ENCODE peak calls at places on chromosomes 2 and 18, in six cellular contexts. One of them, this sample, is unnamed.

GRCh38 chr2:28896906-28897305 is 2.4 kb downstream of the WDR43 start:
- DNase-seq in neuronal stem cell: no peak
- DNase-seq in IMR-90: peak; percentile 71
- DNase-seq in H9: no peak
- DNase-seq in mesenchymal stem cell: peak; percentile 33
- DNase-seq in H1: no peak
- DNase-seq in this sample: no peak

GRCh38 chr18:2263303-2263702 is 308.0 kb downstream of the METTL4 start:
- DNase-seq in neuronal stem cell: no peak
- DNase-seq in IMR-90: no peak
- DNase-seq in H9: no peak
- DNase-seq in mesenchymal stem cell: no peak
- DNase-seq in H1: no peak
- DNase-seq in this sample: no peak

GRCh38 chr2:190693533-190694226 is 44.8 kb downstream of the NAB1 start:
- DNase-seq in neuronal stem cell: no peak
- DNase-seq in IMR-90: no peak
- DNase-seq in H9: no peak
- DNase-seq in mesenchymal stem cell: no peak
- DNase-seq in H1: no peak
- DNase-seq in this sample: no peak

GRCh38 chr2:219003267-219003634 is 10.0 kb upstream of the CRYBA2 start:
- DNase-seq in neuronal stem cell: no peak
- DNase-seq in IMR-90: no peak
- DNase-seq in H9: no peak
- DNase-seq in mesenchymal stem cell: no peak
- DNase-seq in H1: no peak
- DNase-seq in this sample: no peak

GRCh38 chr18:58805482-58806187 is 59.0 kb upstream of the ZNF532 start:
- DNase-seq in neuronal stem cell: peak; percentile 53
- DNase-seq in IMR-90: no peak
- DNase-seq in H9: no peak
- DNase-seq in mesenchymal stem cell: no peak
- DNase-seq in H1: no peak
- DNase-seq in this sample: no peak

GRCh38 chr2:135963841-135964240 is 21.6 kb downstream of the DARS1 start:
- DNase-seq in neuronal stem cell: no peak
- DNase-seq in IMR-90: peak; percentile 37
- DNase-seq in H9: no peak
- DNase-seq in mesenchymal stem cell: peak; percentile 72
- DNase-seq in H1: no peak
- DNase-seq in this sample: no peak

GRCh38 chr2:189709761-189710160 is 35.3 kb downstream of the ANKAR start:
- DNase-seq in neuronal stem cell: no peak
- DNase-seq in IMR-90: no peak
- DNase-seq in H9: no peak
- DNase-seq in mesenchymal stem cell: no peak
- DNase-seq in H1: no peak
- DNase-seq in this sample: no peak

GRCh38 chr18:8686556-8686955 is 18.8 kb upstream of the MTCL1 start:
- DNase-seq in neuronal stem cell: no peak
- DNase-seq in IMR-90: no peak
- DNase-seq in H9: no peak
- DNase-seq in mesenchymal stem cell: no peak
- DNase-seq in H1: no peak
- DNase-seq in this sample: no peak

GRCh38 chr2:45826889-45827635 is 175.6 kb downstream of the PRKCE start:
- DNase-seq in neuronal stem cell: no peak
- DNase-seq in IMR-90: peak; percentile 63
- DNase-seq in H9: no peak
- DNase-seq in mesenchymal stem cell: peak; percentile 11
- DNase-seq in H1: no peak
- DNase-seq in this sample: no peak

GRCh38 chr2:113156278-113157107 is 17.3 kb upstream of the PSD4 start:
- DNase-seq in neuronal stem cell: no peak
- DNase-seq in IMR-90: no peak
- DNase-seq in H9: peak; percentile 64
- DNase-seq in mesenchymal stem cell: no peak
- DNase-seq in H1: no peak
- DNase-seq in this sample: peak; percentile 27

GRCh38 chr2:60339286-60339685 is 214.2 kb downstream of the BCL11A start:
- DNase-seq in neuronal stem cell: no peak
- DNase-seq in IMR-90: no peak
- DNase-seq in H9: no peak
- DNase-seq in mesenchymal stem cell: no peak
- DNase-seq in H1: no peak
- DNase-seq in this sample: no peak

GRCh38 chr2:236176417-236176816 is 8.2 kb upstream of the GBX2 start:
- DNase-seq in neuronal stem cell: peak; percentile 38
- DNase-seq in IMR-90: peak; percentile 25
- DNase-seq in H9: no peak
- DNase-seq in mesenchymal stem cell: no peak
- DNase-seq in H1: no peak
- DNase-seq in this sample: peak; percentile 45

GRCh38 chr2:205288681-205289080 is 393.6 kb upstream of the NRP2 start:
- DNase-seq in neuronal stem cell: no peak
- DNase-seq in IMR-90: no peak
- DNase-seq in H9: no peak
- DNase-seq in mesenchymal stem cell: no peak
- DNase-seq in H1: no peak
- DNase-seq in this sample: peak; percentile 43

GRCh38 chr2:145769053-145769716 is 1249.3 kb upstream of the ZEB2 start:
- DNase-seq in neuronal stem cell: no peak
- DNase-seq in IMR-90: no peak
- DNase-seq in H9: no peak
- DNase-seq in mesenchymal stem cell: no peak
- DNase-seq in H1: no peak
- DNase-seq in this sample: no peak

GRCh38 chr2:30455339-30455738 is 8.3 kb downstream of the LCLAT1 start:
- DNase-seq in neuronal stem cell: no peak
- DNase-seq in IMR-90: no peak
- DNase-seq in H9: no peak
- DNase-seq in mesenchymal stem cell: peak; percentile 41
- DNase-seq in H1: no peak
- DNase-seq in this sample: peak; percentile 68

DNA sequence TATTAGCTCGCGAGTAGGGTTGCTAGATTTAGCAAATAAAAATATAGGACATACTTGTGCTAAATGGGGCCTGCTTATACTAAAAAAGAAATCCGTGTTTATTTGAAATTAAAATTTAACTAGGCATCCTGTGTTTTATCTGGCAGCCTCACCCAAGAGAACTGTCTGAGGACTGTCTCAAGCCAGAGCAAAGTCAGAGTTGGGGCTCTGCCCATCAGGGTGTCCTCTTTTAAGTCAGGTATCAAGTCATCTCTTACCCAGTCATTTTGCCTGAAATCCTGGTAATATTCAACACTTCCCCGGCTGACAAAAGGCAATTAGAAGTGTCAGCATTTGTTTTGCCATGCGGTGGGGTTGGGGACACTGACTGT is 48.3 kb upstream of the ST3GAL5 start:
- DNase-seq in neuronal stem cell: no peak
- DNase-seq in IMR-90: no peak
- DNase-seq in H9: no peak
- DNase-seq in mesenchymal stem cell: no peak
- DNase-seq in H1: no peak
- DNase-seq in this sample: no peak
- H2AK5ac ChIP-seq in neuronal stem cell: no peak overlapping the region
- H2AK5ac ChIP-seq in IMR-90: peak overlapping the region; percentile 43
- H2AK5ac ChIP-seq in H9: no peak overlapping the region
- H2AK5ac ChIP-seq in mesenchymal stem cell: peak overlapping the region; percentile 97
- H2AK5ac ChIP-seq in H1: no peak overlapping the region
- H2AK5ac ChIP-seq in this sample: peak overlapping the region; percentile 45

GRCh38 chr2:144511945-144512344 is 8.0 kb downstream of the ZEB2 start:
- DNase-seq in neuronal stem cell: no peak
- DNase-seq in IMR-90: no peak
- DNase-seq in H9: no peak
- DNase-seq in mesenchymal stem cell: no peak
- DNase-seq in H1: no peak
- DNase-seq in this sample: no peak

GRCh38 chr2:144513388-144514100 is 6.4 kb downstream of the ZEB2 start:
- DNase-seq in neuronal stem cell: no peak
- DNase-seq in IMR-90: peak; percentile 81
- DNase-seq in H9: no peak
- DNase-seq in mesenchymal stem cell: peak; percentile 84
- DNase-seq in H1: no peak
- DNase-seq in this sample: no peak

GRCh38 chr2:144511222-144511855 is 8.6 kb downstream of the ZEB2 start:
- DNase-seq in neuronal stem cell: no peak
- DNase-seq in IMR-90: no peak
- DNase-seq in H9: no peak
- DNase-seq in mesenchymal stem cell: no peak
- DNase-seq in H1: no peak
- DNase-seq in this sample: no peak

GRCh38 chr2:144514731-144515424 is 5.0 kb downstream of the ZEB2 start:
- DNase-seq in neuronal stem cell: no peak
- DNase-seq in IMR-90: no peak
- DNase-seq in H9: no peak
- DNase-seq in mesenchymal stem cell: no peak
- DNase-seq in H1: no peak
- DNase-seq in this sample: no peak

GRCh38 chr2:144512421-144513272 is 7.3 kb downstream of the ZEB2 start:
- DNase-seq in neuronal stem cell: no peak
- DNase-seq in IMR-90: no peak
- DNase-seq in H9: no peak
- DNase-seq in mesenchymal stem cell: no peak
- DNase-seq in H1: no peak
- DNase-seq in this sample: no peak
- H2BK120ac ChIP-seq in neuronal stem cell: no peak overlapping the region
- H2BK120ac ChIP-seq in IMR-90: peak overlapping the region; percentile 48
- H2BK120ac ChIP-seq in H9: no peak overlapping the region
- H2BK120ac ChIP-seq in mesenchymal stem cell: no peak overlapping the region
- H2BK120ac ChIP-seq in H1: no peak overlapping the region
- H2BK120ac ChIP-seq in this sample: no peak overlapping the region

GRCh38 chr2:42025151-42025582 is 22.7 kb upstream of the PKDCC start:
- DNase-seq in neuronal stem cell: no peak
- DNase-seq in IMR-90: peak; percentile 71
- DNase-seq in H9: peak; percentile 61
- DNase-seq in mesenchymal stem cell: peak; percentile 32
- DNase-seq in H1: no peak
- DNase-seq in this sample: no peak
- H2AK5ac ChIP-seq in neuronal stem cell: no peak overlapping the region
- H2AK5ac ChIP-seq in IMR-90: peak overlapping the region; percentile 56
- H2AK5ac ChIP-seq in H9: no peak overlapping the region
- H2AK5ac ChIP-seq in mesenchymal stem cell: peak overlapping the region; percentile 7
- H2AK5ac ChIP-seq in H1: no peak overlapping the region
- H2AK5ac ChIP-seq in this sample: no peak overlapping the region

GRCh38 chr18:42296192-42296591 is 341.2 kb downstream of the PIK3C3 start:
- DNase-seq in neuronal stem cell: no peak
- DNase-seq in IMR-90: no peak
- DNase-seq in H9: no peak
- DNase-seq in mesenchymal stem cell: no peak
- DNase-seq in H1: no peak
- DNase-seq in this sample: no peak

GRCh38 chr18:42296723-42297122 is 341.7 kb downstream of the PIK3C3 start:
- DNase-seq in neuronal stem cell: no peak
- DNase-seq in IMR-90: no peak
- DNase-seq in H9: no peak
- DNase-seq in mesenchymal stem cell: peak; percentile 24
- DNase-seq in H1: no peak
- DNase-seq in this sample: no peak

GRCh38 chr18:42298744-42299685 is 344.0 kb downstream of the PIK3C3 start:
- DNase-seq in neuronal stem cell: peak; percentile 68
- DNase-seq in IMR-90: peak; percentile 66
- DNase-seq in H9: peak; percentile 75
- DNase-seq in mesenchymal stem cell: peak; percentile 76
- DNase-seq in H1: peak; percentile 64
- DNase-seq in this sample: peak; percentile 72
- H2BK120ac ChIP-seq in neuronal stem cell: no peak overlapping the region
- H2BK120ac ChIP-seq in IMR-90: no peak overlapping the region
- H2BK120ac ChIP-seq in H9: no peak overlapping the region
- H2BK120ac ChIP-seq in mesenchymal stem cell: no peak overlapping the region
- H2BK120ac ChIP-seq in H1: no peak overlapping the region
- H2BK120ac ChIP-seq in this sample: no peak overlapping the region

This sample was measured in trophoblast cell.